ENCODE peak calls at places on chromosomes 4 and X, in five cellular contexts. M, V, Z, Y and N are unnamed samples.

GRCh38 chr4:74669702-74670101 is 124.6 kb downstream of the BTC start:
- DNase-seq in M (no peak), V (no peak), Z (no peak), Y (no peak), N (no peak)

GRCh38 chrX:110755611-110756010 is 40.0 kb downstream of the CHRDL1 start:
- DNase-seq in M (no peak), V (no peak), Z (no peak), Y (no peak), N (no peak)

GRCh38 chrX:18701621-18702361 is 5.7 kb upstream of the PPEF1 start:
- DNase-seq in M (no peak), V (no peak), Z (no peak), Y (no peak), N (peak)

GRCh38 chr4:37885496-37885895 is 5.4 kb upstream of the TBC1D1 start:
- DNase-seq in M (no peak), V (no peak), Z (no peak), Y (no peak), N (no peak)

GRCh38 chrX:140766024-140766611 is 56.6 kb downstream of the LINC00632 start:
- DNase-seq in M (no peak), V (no peak), Z (no peak), Y (peak), N (peak)

GRCh38 chrX:82218361-82218760 is 1016.5 kb downstream of the SH3BGRL start:
- DNase-seq in M (no peak), V (no peak), Z (peak), Y (peak), N (peak)

GRCh38 chrX:102042706-102043325 is 82.7 kb upstream of the TCEAL2 start:
- DNase-seq in M (no peak), V (no peak), Z (no peak), Y (no peak), N (no peak)

GRCh38 chrX:10098235-10098819 is 58.4 kb upstream of the CLCN4 start:
- DNase-seq in M (no peak), V (no peak), Z (peak), Y (no peak), N (no peak)

GRCh38 chr4:54050214-54050904 is 14.0 kb downstream of the CHIC2 start:
- DNase-seq in M (no peak), V (no peak), Z (no peak), Y (no peak), N (no peak)

GRCh38 chr4:3702084-3702521 is 64.1 kb upstream of the ADRA2C start:
- DNase-seq in M (no peak), V (no peak), Z (no peak), Y (no peak), N (no peak)
- TF ChIP-seq SIN3A in M (no peak), V (no peak), Z (no peak), Y (no peak), N (no peak)

GRCh38 chr4:7429601-7430078 is 5.1 kb downstream of the PSAPL1 start:
- DNase-seq in M (no peak), V (no peak), Z (no peak), Y (no peak), N (no peak)

GRCh38 chr4:7426525-7427171 is 8.1 kb downstream of the PSAPL1 start:
- DNase-seq in M (no peak), V (no peak), Z (no peak), Y (no peak), N (no peak)

GRCh38 chr4:7427326-7428260 is 7.1 kb downstream of the PSAPL1 start:
- DNase-seq in M (no peak), V (no peak), Z (no peak), Y (no peak), N (no peak)

GRCh38 chr4:7429069-7429416 is 5.7 kb downstream of the PSAPL1 start:
- DNase-seq in M (no peak), V (no peak), Z (no peak), Y (no peak), N (no peak)

DNA sequence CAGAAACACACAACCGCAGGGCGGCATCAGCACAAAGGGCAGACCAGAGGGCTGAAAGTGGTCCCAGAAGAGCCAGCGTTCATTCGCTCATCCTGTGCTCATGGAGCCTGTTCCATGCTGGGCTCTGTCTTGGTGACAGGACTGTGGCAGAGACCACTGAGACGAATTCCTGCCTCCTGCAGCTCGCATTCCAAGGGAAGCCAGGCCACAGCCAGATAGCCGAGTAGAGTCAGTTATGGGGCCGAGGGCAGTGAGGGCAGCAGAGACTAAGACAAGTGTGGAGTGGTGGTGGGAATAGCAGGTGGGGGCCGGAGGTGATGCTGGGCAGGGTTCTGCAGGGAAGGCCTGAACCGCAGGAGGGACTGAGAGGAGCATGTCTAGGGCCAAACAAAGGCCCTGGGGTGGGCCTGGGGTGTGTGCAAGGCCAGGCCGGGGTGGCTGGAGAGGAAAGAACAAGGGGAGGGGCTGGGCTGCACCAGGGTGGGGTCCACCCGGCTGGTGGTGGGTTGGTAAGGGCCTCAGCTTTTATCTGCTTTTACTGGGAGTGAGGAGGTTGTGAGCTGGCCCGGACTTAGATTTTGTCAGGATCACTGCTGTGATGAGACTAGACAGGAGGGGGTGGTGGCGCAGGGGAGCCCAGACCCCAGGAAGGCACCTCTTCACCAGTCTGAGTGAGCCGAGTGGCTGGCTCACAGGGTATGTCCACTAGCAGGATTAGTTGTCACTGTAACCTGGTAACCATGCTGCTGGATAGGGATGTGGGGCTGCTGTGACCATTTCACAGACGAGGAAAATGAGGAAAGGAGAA is 6.3 kb downstream of the PSAPL1 start:
- DNase-seq in M (no peak), V (no peak), Z (no peak), Y (no peak), N (no peak)
- TF ChIP-seq ZNF274 in M (no peak), V (no peak), Z (no peak), Y (no peak), N (no peak)

DNA sequence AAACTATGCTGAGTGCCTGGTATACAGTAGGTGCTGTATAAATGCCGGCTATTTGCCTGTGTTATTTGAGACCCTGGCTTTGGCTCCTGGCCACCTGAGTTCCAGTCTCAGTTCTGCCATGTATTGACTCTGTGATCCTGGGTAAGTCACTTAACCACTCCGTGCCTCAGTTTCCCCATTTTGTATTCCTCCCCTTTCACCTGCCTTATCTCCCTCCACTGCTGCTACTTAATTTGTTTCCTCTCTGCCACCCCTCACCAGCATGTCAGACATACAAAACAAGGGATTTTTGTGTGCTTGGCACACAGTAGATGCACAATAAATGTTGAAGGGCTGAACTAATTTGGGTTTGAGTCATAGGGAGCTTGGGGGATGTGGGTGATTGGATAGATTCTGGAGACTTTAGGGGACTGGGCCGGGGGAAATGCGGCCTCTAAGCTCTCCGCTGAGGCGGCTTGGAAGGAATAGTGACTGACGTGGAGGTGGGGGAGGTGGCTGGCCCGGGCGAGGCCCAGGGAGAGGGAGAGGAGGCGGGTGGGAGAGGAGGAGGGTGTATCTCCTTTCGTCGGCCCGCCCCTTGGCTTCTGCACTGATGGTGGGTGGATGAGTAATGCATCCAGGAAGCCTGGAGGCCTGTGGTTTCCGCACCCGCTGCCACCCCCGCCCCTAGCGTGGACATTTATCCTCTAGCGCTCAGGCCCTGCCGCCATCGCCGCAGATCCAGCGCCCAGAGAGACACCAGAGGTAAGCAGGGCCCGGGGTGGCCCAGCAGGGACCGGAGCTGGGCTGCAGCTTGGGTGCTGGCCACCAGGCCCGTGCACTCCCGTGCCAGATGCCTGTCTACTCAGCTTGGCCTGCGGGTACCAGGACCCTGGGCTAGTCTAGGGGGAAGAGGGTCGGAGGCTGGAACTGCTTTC is at the start of gene TIMP1:
- DNase-seq in M (peak), V (no peak), Z (peak), Y (peak), N (peak)
- TF ChIP-seq SIN3A in M (no peak), V (no peak), Z (no peak), Y (peak), N (no peak)

GRCh38 chr4:140833280-140833679 is 77.1 kb upstream of the TBC1D9 start:
- DNase-seq in M (no peak), V (no peak), Z (no peak), Y (no peak), N (no peak)
- TF ChIP-seq ZNF274 in M (no peak), V (no peak), Z (no peak), Y (no peak), N (no peak)

DNA sequence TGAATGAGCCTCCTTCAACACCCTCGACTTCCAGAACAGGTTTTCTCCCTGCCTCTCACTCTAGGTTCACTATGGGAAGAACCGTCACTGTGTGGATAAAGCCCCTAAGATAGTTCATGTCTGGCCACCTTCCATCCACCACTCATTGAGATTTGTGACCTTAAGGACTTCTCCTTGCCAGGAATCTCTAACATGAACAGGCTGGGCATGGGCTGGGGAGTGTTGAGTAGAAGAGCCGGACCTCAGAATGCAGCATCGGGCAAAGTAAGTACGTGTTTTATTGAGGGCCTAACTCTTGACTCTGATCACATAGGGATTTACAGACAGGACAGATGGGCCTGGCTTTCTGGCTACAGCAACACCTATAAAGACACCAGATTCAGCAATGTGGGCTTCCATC is 26.4 kb upstream of the TRIM60 start:
- DNase-seq in M (no peak), V (no peak), Z (no peak), Y (no peak), N (no peak)
- TF ChIP-seq SIN3A in M (no peak), V (no peak), Z (no peak), Y (no peak), N (no peak)

DNA sequence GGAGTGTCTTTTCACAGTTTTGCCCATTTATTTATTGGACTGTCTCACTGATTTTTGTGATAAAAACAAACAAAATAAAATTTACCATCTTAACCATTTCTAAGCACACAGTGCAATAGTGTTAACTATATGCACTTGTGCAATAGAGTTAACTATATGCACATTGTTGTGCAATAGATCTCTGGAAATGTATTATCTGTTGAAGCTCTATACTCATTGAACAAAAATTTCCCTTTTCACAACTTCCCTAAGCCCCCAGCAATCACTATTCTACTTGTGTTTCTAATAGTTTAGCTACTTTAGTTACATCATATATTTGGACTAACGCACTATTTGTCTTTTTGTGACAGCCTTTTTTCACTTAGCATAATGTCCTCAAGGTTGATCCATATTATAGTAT is 59.7 kb upstream of the BEX4 start:
- DNase-seq in M (no peak), V (no peak), Z (no peak), Y (no peak), N (no peak)
- TF ChIP-seq ZNF274 in M (no peak), V (no peak), Z (no peak), Y (no peak), N (no peak)